ENCODE peak calls at places on chromosomes 11 and 22, in six cellular contexts. One of them, this sample, is unnamed.

GRCh38 chr11:134024420-134025085 is 44.3 kb upstream of the JAM3 start:
- DNase-seq in CD8-positive, alpha-beta memory T cell: no peak
- DNase-seq in psoas muscle: no peak
- DNase-seq in K562: no peak
- DNase-seq in AG04450: no peak
- DNase-seq in epithelial cell of prostate: peak; percentile 78
- DNase-seq in this sample: no peak

GRCh38 chr11:79441159-79441875 is 487 bp upstream of the TENM4 start:
- DNase-seq in CD8-positive, alpha-beta memory T cell: no peak
- DNase-seq in psoas muscle: no peak
- DNase-seq in K562: no peak
- DNase-seq in AG04450: no peak
- DNase-seq in epithelial cell of prostate: no peak
- DNase-seq in this sample: peak; percentile 76

GRCh38 chr22:29157759-29158535 is 47.7 kb upstream of the EMID1 start:
- DNase-seq in CD8-positive, alpha-beta memory T cell: no peak
- DNase-seq in psoas muscle: no peak
- DNase-seq in K562: peak; percentile 22
- DNase-seq in AG04450: no peak
- DNase-seq in epithelial cell of prostate: no peak
- DNase-seq in this sample: peak; percentile 68

GRCh38 chr22:37230673-37231405 is 13.2 kb downstream of the RAC2 start:
- DNase-seq in CD8-positive, alpha-beta memory T cell: peak; percentile 77
- DNase-seq in psoas muscle: no peak
- DNase-seq in K562: no peak
- DNase-seq in AG04450: no peak
- DNase-seq in epithelial cell of prostate: no peak
- DNase-seq in this sample: peak; percentile 38

GRCh38 chr22:35467788-35468187 is 67.8 kb downstream of the MCM5 start:
- DNase-seq in CD8-positive, alpha-beta memory T cell: no peak
- DNase-seq in psoas muscle: peak; percentile 76
- DNase-seq in K562: no peak
- DNase-seq in AG04450: no peak
- DNase-seq in epithelial cell of prostate: no peak
- DNase-seq in this sample: peak; percentile 74

GRCh38 chr22:27405672-27406388 is 395.7 kb downstream of the MN1 start:
- DNase-seq in CD8-positive, alpha-beta memory T cell: no peak
- DNase-seq in psoas muscle: peak; percentile 65
- DNase-seq in K562: peak; percentile 62
- DNase-seq in AG04450: no peak
- DNase-seq in epithelial cell of prostate: no peak
- DNase-seq in this sample: peak; percentile 93

GRCh38 chr11:59754494-59754858 is 700 bp upstream of the STX3 start:
- DNase-seq in CD8-positive, alpha-beta memory T cell: no peak
- DNase-seq in psoas muscle: no peak
- DNase-seq in K562: peak; percentile 33
- DNase-seq in AG04450: no peak
- DNase-seq in epithelial cell of prostate: no peak
- DNase-seq in this sample: peak; percentile 71

GRCh38 chr11:125404811-125405481 is 91.1 kb downstream of the FEZ1 start:
- DNase-seq in CD8-positive, alpha-beta memory T cell: peak; percentile 68
- DNase-seq in psoas muscle: peak; percentile 79
- DNase-seq in K562: peak; percentile 81
- DNase-seq in AG04450: no peak
- DNase-seq in epithelial cell of prostate: no peak
- DNase-seq in this sample: peak; percentile 94

GRCh38 chr22:45061332-45061731 is 51.5 kb upstream of the PHF21B start:
- DNase-seq in CD8-positive, alpha-beta memory T cell: no peak
- DNase-seq in psoas muscle: no peak
- DNase-seq in K562: no peak
- DNase-seq in AG04450: no peak
- DNase-seq in epithelial cell of prostate: no peak
- DNase-seq in this sample: no peak

GRCh38 chr22:20354238-20354975 is 34.5 kb upstream of the DGCR6L start:
- DNase-seq in CD8-positive, alpha-beta memory T cell: no peak
- DNase-seq in psoas muscle: no peak
- DNase-seq in K562: no peak
- DNase-seq in AG04450: no peak
- DNase-seq in epithelial cell of prostate: no peak
- DNase-seq in this sample: peak; percentile 21

GRCh38 chr11:35206616-35207015 is 67.6 kb downstream of the CD44 start:
- DNase-seq in CD8-positive, alpha-beta memory T cell: no peak
- DNase-seq in psoas muscle: no peak
- DNase-seq in K562: no peak
- DNase-seq in AG04450: no peak
- DNase-seq in epithelial cell of prostate: no peak
- DNase-seq in this sample: no peak

GRCh38 chr22:43171607-43172006 is 15.3 kb downstream of the TTLL12 start:
- DNase-seq in CD8-positive, alpha-beta memory T cell: no peak
- DNase-seq in psoas muscle: no peak
- DNase-seq in K562: no peak
- DNase-seq in AG04450: no peak
- DNase-seq in epithelial cell of prostate: no peak
- DNase-seq in this sample: no peak

GRCh38 chr11:27933992-27934829 is 173.7 kb downstream of the KIF18A start:
- DNase-seq in CD8-positive, alpha-beta memory T cell: no peak
- DNase-seq in psoas muscle: no peak
- DNase-seq in K562: no peak
- DNase-seq in AG04450: peak; percentile 89
- DNase-seq in epithelial cell of prostate: peak; percentile 67
- DNase-seq in this sample: peak; percentile 80

GRCh38 chr11:70064726-70065317 is 13.3 kb upstream of the ANO1 start:
- DNase-seq in CD8-positive, alpha-beta memory T cell: no peak
- DNase-seq in psoas muscle: no peak
- DNase-seq in K562: no peak
- DNase-seq in AG04450: no peak
- DNase-seq in epithelial cell of prostate: no peak
- DNase-seq in this sample: no peak

GRCh38 chr11:126419801-126420729 is 64.6 kb downstream of the ST3GAL4 start:
- DNase-seq in CD8-positive, alpha-beta memory T cell: no peak
- DNase-seq in psoas muscle: no peak
- DNase-seq in K562: peak; percentile 86
- DNase-seq in AG04450: no peak
- DNase-seq in epithelial cell of prostate: no peak
- DNase-seq in this sample: no peak

GRCh38 chr11:72336163-72336562 is 92.2 kb upstream of the PHOX2A start:
- DNase-seq in CD8-positive, alpha-beta memory T cell: no peak
- DNase-seq in psoas muscle: no peak
- DNase-seq in K562: peak; percentile 82
- DNase-seq in AG04450: no peak
- DNase-seq in epithelial cell of prostate: no peak
- DNase-seq in this sample: no peak

GRCh38 chr11:75949023-75949672 is 134.1 kb downstream of the UVRAG start:
- DNase-seq in CD8-positive, alpha-beta memory T cell: no peak
- DNase-seq in psoas muscle: no peak
- DNase-seq in K562: no peak
- DNase-seq in AG04450: no peak
- DNase-seq in epithelial cell of prostate: no peak
- DNase-seq in this sample: no peak

GRCh38 chr22:29431986-29432385 is 6.4 kb upstream of the RFPL1 start:
- DNase-seq in CD8-positive, alpha-beta memory T cell: no peak
- DNase-seq in psoas muscle: no peak
- DNase-seq in K562: no peak
- DNase-seq in AG04450: no peak
- DNase-seq in epithelial cell of prostate: no peak
- DNase-seq in this sample: peak; percentile 54

GRCh38 chr11:46560300-46561025 is 33.4 kb downstream of the AMBRA1 start:
- DNase-seq in CD8-positive, alpha-beta memory T cell: no peak
- DNase-seq in psoas muscle: no peak
- DNase-seq in K562: no peak
- DNase-seq in AG04450: no peak
- DNase-seq in epithelial cell of prostate: no peak
- DNase-seq in this sample: no peak

GRCh38 chr11:44813401-44813800 is 86.6 kb downstream of the TSPAN18 start:
- DNase-seq in CD8-positive, alpha-beta memory T cell: no peak
- DNase-seq in psoas muscle: no peak
- DNase-seq in K562: no peak
- DNase-seq in AG04450: no peak
- DNase-seq in epithelial cell of prostate: no peak
- DNase-seq in this sample: no peak

GRCh38 chr22:49229483-49230193 is 598.0 kb downstream of the BRD1 start:
- DNase-seq in CD8-positive, alpha-beta memory T cell: no peak
- DNase-seq in psoas muscle: no peak
- DNase-seq in K562: no peak
- DNase-seq in AG04450: no peak
- DNase-seq in epithelial cell of prostate: no peak
- DNase-seq in this sample: no peak

GRCh38 chr22:28711341-28711740 is 30.3 kb downstream of the CHEK2 start:
- DNase-seq in CD8-positive, alpha-beta memory T cell: no peak
- DNase-seq in psoas muscle: no peak
- DNase-seq in K562: no peak
- DNase-seq in AG04450: no peak
- DNase-seq in epithelial cell of prostate: no peak
- DNase-seq in this sample: no peak

GRCh38 chr11:70834277-70834940 is 418.0 kb downstream of the SHANK2 start:
- DNase-seq in CD8-positive, alpha-beta memory T cell: no peak
- DNase-seq in psoas muscle: no peak
- DNase-seq in K562: no peak
- DNase-seq in AG04450: no peak
- DNase-seq in epithelial cell of prostate: no peak
- DNase-seq in this sample: peak; percentile 69

GRCh38 chr11:35192347-35192746 is 53.4 kb downstream of the CD44 start:
- DNase-seq in CD8-positive, alpha-beta memory T cell: no peak
- DNase-seq in psoas muscle: peak; percentile 50
- DNase-seq in K562: no peak
- DNase-seq in AG04450: no peak
- DNase-seq in epithelial cell of prostate: no peak
- DNase-seq in this sample: no peak

DNA sequence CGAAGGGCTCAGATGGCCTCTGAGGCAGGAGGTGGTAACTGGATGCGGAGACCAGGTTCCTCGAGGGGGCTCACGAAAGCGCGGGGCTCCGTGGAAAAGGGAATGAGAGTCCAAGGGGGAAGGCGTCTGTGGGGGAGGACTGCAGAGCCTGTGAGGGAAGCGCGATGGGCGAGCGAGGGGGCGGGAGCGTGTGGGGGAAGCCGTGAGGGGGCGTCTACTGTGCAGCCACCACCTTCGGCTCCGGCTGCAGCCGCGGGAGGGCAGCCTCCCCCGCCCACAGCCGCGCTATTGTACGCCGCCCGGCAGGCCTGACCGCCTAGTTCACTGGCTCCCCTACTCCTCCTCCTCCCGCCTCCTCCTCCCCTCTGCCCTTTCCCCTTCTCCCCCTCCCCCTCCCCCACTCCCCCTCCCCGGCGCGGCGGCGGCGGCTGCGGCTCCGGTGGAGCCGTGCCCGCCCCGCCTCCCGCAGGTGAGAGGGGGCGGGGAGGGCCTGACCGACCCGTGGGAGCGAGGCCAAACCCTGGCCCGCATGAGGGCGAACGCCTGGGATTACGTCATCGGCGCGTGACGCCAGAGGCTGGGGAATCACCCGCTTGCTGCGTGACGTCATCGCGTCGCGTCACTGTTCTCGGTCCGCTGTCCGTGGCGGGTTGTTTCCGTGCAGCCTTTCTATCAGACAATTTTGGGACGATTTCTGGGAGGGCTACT is at the start of gene PAK1:
- DNase-seq in CD8-positive, alpha-beta memory T cell: peak; percentile 93
- DNase-seq in psoas muscle: peak; percentile 83
- DNase-seq in K562: peak; percentile 91
- DNase-seq in AG04450: peak; percentile 34
- DNase-seq in epithelial cell of prostate: peak; percentile 62
- DNase-seq in this sample: peak; percentile 95
- H3K27ac ChIP-seq in CD8-positive, alpha-beta memory T cell: no peak within 1 kb of the TSS
- H3K27ac ChIP-seq in psoas muscle: peak within 1 kb of the TSS; percentile 65
- H3K27ac ChIP-seq in K562: peak within 1 kb of the TSS; percentile 34
- H3K27ac ChIP-seq in AG04450: no peak within 1 kb of the TSS
- H3K27ac ChIP-seq in epithelial cell of prostate: peak within 1 kb of the TSS; percentile 45
- H3K27ac ChIP-seq in this sample: peak within 1 kb of the TSS; percentile 71

DNA sequence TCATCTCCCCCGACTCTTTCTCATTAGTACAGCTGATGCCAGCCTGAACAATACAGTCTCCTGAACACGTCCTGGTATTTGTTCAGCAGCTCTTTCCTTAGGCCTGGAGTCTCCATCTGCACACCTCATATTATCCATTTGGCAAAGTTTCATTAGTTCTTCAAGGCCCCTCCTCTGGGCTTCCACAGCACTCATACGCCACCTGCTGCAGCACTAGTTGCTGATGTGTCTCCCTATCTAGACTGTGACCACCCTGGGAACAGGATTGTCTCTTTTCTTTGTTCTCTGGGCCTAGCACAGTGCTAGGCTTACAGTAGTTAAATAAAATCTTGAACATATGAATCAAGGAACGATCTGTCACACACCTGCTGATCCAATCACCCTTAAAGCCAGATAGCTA is 17.2 kb downstream of the DCHS1 start:
- DNase-seq in CD8-positive, alpha-beta memory T cell: no peak
- DNase-seq in psoas muscle: no peak
- DNase-seq in K562: peak; percentile 51
- DNase-seq in AG04450: no peak
- DNase-seq in epithelial cell of prostate: no peak
- DNase-seq in this sample: no peak
- H3K27ac ChIP-seq in CD8-positive, alpha-beta memory T cell: no peak overlapping the region
- H3K27ac ChIP-seq in psoas muscle: no peak overlapping the region
- H3K27ac ChIP-seq in K562: no peak overlapping the region
- H3K27ac ChIP-seq in AG04450: no peak overlapping the region
- H3K27ac ChIP-seq in epithelial cell of prostate: no peak overlapping the region
- H3K27ac ChIP-seq in this sample: no peak overlapping the region

GRCh38 chr22:24696551-24697001 is 77.9 kb downstream of the PIWIL3 start:
- DNase-seq in CD8-positive, alpha-beta memory T cell: no peak
- DNase-seq in psoas muscle: no peak
- DNase-seq in K562: no peak
- DNase-seq in AG04450: no peak
- DNase-seq in epithelial cell of prostate: no peak
- DNase-seq in this sample: peak; percentile 63
- H3K27ac ChIP-seq in CD8-positive, alpha-beta memory T cell: no peak overlapping the region
- H3K27ac ChIP-seq in psoas muscle: no peak overlapping the region
- H3K27ac ChIP-seq in K562: no peak overlapping the region
- H3K27ac ChIP-seq in AG04450: no peak overlapping the region
- H3K27ac ChIP-seq in epithelial cell of prostate: no peak overlapping the region
- H3K27ac ChIP-seq in this sample: no peak overlapping the region

GRCh38 chr22:50440544-50441249 is 34.1 kb downstream of the SBF1 start:
- DNase-seq in CD8-positive, alpha-beta memory T cell: no peak
- DNase-seq in psoas muscle: peak; percentile 9
- DNase-seq in K562: no peak
- DNase-seq in AG04450: no peak
- DNase-seq in epithelial cell of prostate: no peak
- DNase-seq in this sample: no peak
- H3K27ac ChIP-seq in CD8-positive, alpha-beta memory T cell: no peak overlapping the region
- H3K27ac ChIP-seq in psoas muscle: no peak overlapping the region
- H3K27ac ChIP-seq in K562: no peak overlapping the region
- H3K27ac ChIP-seq in AG04450: no peak overlapping the region
- H3K27ac ChIP-seq in epithelial cell of prostate: no peak overlapping the region
- H3K27ac ChIP-seq in this sample: no peak overlapping the region